ENCODE peak calls at places on chromosomes 12 and 14, in ten cellular contexts. Q is keratinocyte, I is PC-3, C is BE2C, V is left lung, L is body of pancreas, J is psoas muscle, Y is MM.1S, S is dorsolateral prefrontal cortex, P is neural progenitor cell. B is an unnamed sample. For H3K27me3, the result is how much of the 10 kb centered on the place peaks cover.

GRCh38 chr14:21534576-21534975 is 8.4 kb upstream of the SALL2 start:
- DNase-seq in Q (no peak), I (no peak), C (no peak), V (no peak), L (no peak), J (no peak), Y (no peak), S (no peak), P (peak), B (no peak)

GRCh38 chr14:21160061-21160610 is 4.3 kb upstream of the OR5AU1 start:
- DNase-seq in Q (no peak), I (no peak), C (no peak), V (no peak), L (no peak), J (no peak), Y (no peak), S (no peak), P (no peak), B (no peak)

GRCh38 chr12:86634706-86635410 is 378.7 kb upstream of the MGAT4C start:
- DNase-seq in Q (peak), I (peak), C (no peak), V (no peak), L (no peak), J (no peak), Y (no peak), S (no peak), P (no peak), B (no peak)

GRCh38 chr12:53252349-53252916 is 15.7 kb upstream of the ESPL1 start:
- DNase-seq in Q (no peak), I (peak), C (no peak), V (peak), L (peak), J (peak), Y (no peak), S (no peak), P (no peak), B (no peak)

GRCh38 chr14:64549805-64550538 is at the start of gene PPP1R36:
- DNase-seq in Q (no peak), I (no peak), C (peak), V (no peak), L (peak), J (peak), Y (no peak), S (no peak), P (peak), B (peak)

GRCh38 chr12:112524676-112525425 is 106.1 kb downstream of the PTPN11 start:
- DNase-seq in Q (no peak), I (peak), C (no peak), V (no peak), L (no peak), J (no peak), Y (peak), S (no peak), P (no peak), B (no peak)

GRCh38 chr12:52681551-52682380 is 1.6 kb upstream of the KRT1 start:
- DNase-seq in Q (no peak), I (no peak), C (no peak), V (no peak), L (no peak), J (no peak), Y (no peak), S (no peak), P (no peak), B (no peak)

GRCh38 chr12:54390668-54391551 is 6.4 kb upstream of the ZNF385A start:
- DNase-seq in Q (no peak), I (peak), C (peak), V (peak), L (peak), J (peak), Y (peak), S (peak), P (peak), B (peak)

GRCh38 chr12:45254254-45254653 is 38.4 kb downstream of the ANO6 start:
- DNase-seq in Q (no peak), I (no peak), C (no peak), V (no peak), L (no peak), J (no peak), Y (no peak), S (no peak), P (no peak), B (no peak)

GRCh38 chr14:99755068-99755405 is 38.2 kb upstream of the EML1 start:
- DNase-seq in Q (no peak), I (peak), C (no peak), V (peak), L (no peak), J (no peak), Y (no peak), S (no peak), P (no peak), B (no peak)

GRCh38 chr12:102171951-102172350 is 25.7 kb downstream of the PMCH start:
- DNase-seq in Q (no peak), I (no peak), C (no peak), V (no peak), L (no peak), J (no peak), Y (no peak), S (no peak), P (no peak), B (no peak)

GRCh38 chr14:91202234-91202974 is 42.1 kb downstream of the GPR68 start:
- DNase-seq in Q (no peak), I (peak), C (no peak), V (peak), L (peak), J (peak), Y (no peak), S (no peak), P (peak), B (no peak)

GRCh38 chr12:12724421-12725085 is 7.4 kb downstream of the CDKN1B start:
- DNase-seq in Q (no peak), I (peak), C (no peak), V (peak), L (no peak), J (no peak), Y (peak), S (peak), P (peak), B (no peak)

GRCh38 chr12:91507754-91508153 is 325.1 kb upstream of the DCN start:
- DNase-seq in Q (no peak), I (no peak), C (no peak), V (no peak), L (no peak), J (no peak), Y (no peak), S (no peak), P (no peak), B (no peak)

GRCh38 chr12:67025543-67026114 is 243.5 kb upstream of the CAND1 start:
- DNase-seq in Q (no peak), I (peak), C (peak), V (no peak), L (peak), J (no peak), Y (peak), S (no peak), P (peak), B (no peak)

GRCh38 chr14:92441751-92442477 is 71.7 kb upstream of the RIN3 start:
- DNase-seq in Q (no peak), I (no peak), C (no peak), V (no peak), L (no peak), J (no peak), Y (no peak), S (no peak), P (no peak), B (no peak)

GRCh38 chr14:67999290-67999689 is 179.7 kb downstream of the RAD51B start:
- DNase-seq in Q (no peak), I (peak), C (no peak), V (no peak), L (no peak), J (no peak), Y (no peak), S (no peak), P (no peak), B (no peak)

GRCh38 chr12:93518725-93519124 is 51.4 kb downstream of the MRPL42 start:
- DNase-seq in Q (no peak), I (peak), C (no peak), V (no peak), L (no peak), J (no peak), Y (no peak), S (no peak), P (no peak), B (no peak)

GRCh38 chr12:19410211-19410610 is 29.1 kb upstream of the AEBP2 start:
- DNase-seq in Q (no peak), I (no peak), C (peak), V (no peak), L (no peak), J (no peak), Y (no peak), S (no peak), P (no peak), B (no peak)

GRCh38 chr12:109994262-109995175 is 1.6 kb downstream of the GIT2 start:
- DNase-seq in Q (no peak), I (peak), C (no peak), V (no peak), L (no peak), J (no peak), Y (no peak), S (no peak), P (no peak), B (no peak)

GRCh38 chr12:49893753-49894752 is 9.6 kb downstream of the FAIM2 start:
- DNase-seq in Q (no peak), I (peak), C (no peak), V (no peak), L (peak), J (peak), Y (no peak), S (no peak), P (no peak), B (peak)

GRCh38 chr12:124928912-124929530 is 14.6 kb upstream of the UBC start:
- DNase-seq in Q (no peak), I (peak), C (no peak), V (peak), L (no peak), J (no peak), Y (no peak), S (no peak), P (no peak), B (no peak)

GRCh38 chr12:91119089-91119488 is 7.8 kb upstream of the LUM start:
- DNase-seq in Q (no peak), I (no peak), C (no peak), V (no peak), L (no peak), J (no peak), Y (no peak), S (no peak), P (no peak), B (no peak)

GRCh38 chr12:22105542-22105941 is 59.5 kb downstream of the CMAS start:
- DNase-seq in Q (no peak), I (no peak), C (no peak), V (no peak), L (no peak), J (no peak), Y (no peak), S (no peak), P (no peak), B (no peak)

GRCh38 chr14:87869619-87870583 is 123.1 kb downstream of the GALC start:
- DNase-seq in Q (peak), I (peak), C (no peak), V (no peak), L (no peak), J (no peak), Y (no peak), S (no peak), P (no peak), B (no peak)

DNA sequence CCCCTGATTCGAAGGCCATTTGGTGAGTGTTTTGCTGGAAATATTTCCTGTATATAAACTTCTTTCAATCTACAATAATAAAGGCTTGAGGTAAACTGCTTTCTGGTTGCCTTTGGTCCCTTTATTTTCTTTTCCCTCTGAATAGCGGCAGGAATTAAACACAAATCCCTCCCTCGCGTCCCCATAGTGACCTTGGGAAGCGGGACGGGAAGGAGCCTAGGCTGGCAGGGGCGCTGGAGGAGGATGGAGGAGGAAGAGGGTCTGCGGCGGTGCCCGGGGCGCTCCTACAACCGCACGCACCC is 2.0 kb downstream of the DIO3 start:
- DNase-seq in Q (no peak), I (no peak), C (no peak), V (no peak), L (no peak), J (no peak), Y (no peak), S (no peak), P (no peak), B (no peak)
- H3K4me3 ChIP-seq in Q (no peak), I (no peak), C (no peak), V (no peak), L (no peak), J (no peak), Y (no peak), S (no peak), P (peak), B (no peak)

GRCh38 chr12:121894633-121895032 is 6.0 kb downstream of the PSMD9 start:
- DNase-seq in Q (no peak), I (peak), C (peak), V (no peak), L (peak), J (no peak), Y (no peak), S (no peak), P (peak), B (no peak)
- TF ChIP-seq CTCF in Q (peak), I (peak), C (peak), V (no peak), L (no peak), J (peak), Y (no peak), S (no peak), P (peak), B (no peak)

GRCh38 chr12:114667669-114668150 is 16.3 kb downstream of the TBX3 start:
- DNase-seq in Q (no peak), I (no peak), C (no peak), V (no peak), L (no peak), J (no peak), Y (no peak), S (no peak), P (no peak), B (no peak)

GRCh38 chr12:114668905-114669304 is 15.1 kb downstream of the TBX3 start:
- DNase-seq in Q (no peak), I (peak), C (peak), V (no peak), L (no peak), J (no peak), Y (no peak), S (no peak), P (no peak), B (no peak)

GRCh38 chr12:114666746-114667668 is 17.0 kb downstream of the TBX3 start:
- DNase-seq in Q (no peak), I (peak), C (peak), V (no peak), L (no peak), J (no peak), Y (no peak), S (no peak), P (peak), B (no peak)

GRCh38 chr12:114669501-114670256 is 14.3 kb downstream of the TBX3 start:
- DNase-seq in Q (no peak), I (peak), C (peak), V (no peak), L (no peak), J (no peak), Y (no peak), S (no peak), P (peak), B (no peak)

DNA sequence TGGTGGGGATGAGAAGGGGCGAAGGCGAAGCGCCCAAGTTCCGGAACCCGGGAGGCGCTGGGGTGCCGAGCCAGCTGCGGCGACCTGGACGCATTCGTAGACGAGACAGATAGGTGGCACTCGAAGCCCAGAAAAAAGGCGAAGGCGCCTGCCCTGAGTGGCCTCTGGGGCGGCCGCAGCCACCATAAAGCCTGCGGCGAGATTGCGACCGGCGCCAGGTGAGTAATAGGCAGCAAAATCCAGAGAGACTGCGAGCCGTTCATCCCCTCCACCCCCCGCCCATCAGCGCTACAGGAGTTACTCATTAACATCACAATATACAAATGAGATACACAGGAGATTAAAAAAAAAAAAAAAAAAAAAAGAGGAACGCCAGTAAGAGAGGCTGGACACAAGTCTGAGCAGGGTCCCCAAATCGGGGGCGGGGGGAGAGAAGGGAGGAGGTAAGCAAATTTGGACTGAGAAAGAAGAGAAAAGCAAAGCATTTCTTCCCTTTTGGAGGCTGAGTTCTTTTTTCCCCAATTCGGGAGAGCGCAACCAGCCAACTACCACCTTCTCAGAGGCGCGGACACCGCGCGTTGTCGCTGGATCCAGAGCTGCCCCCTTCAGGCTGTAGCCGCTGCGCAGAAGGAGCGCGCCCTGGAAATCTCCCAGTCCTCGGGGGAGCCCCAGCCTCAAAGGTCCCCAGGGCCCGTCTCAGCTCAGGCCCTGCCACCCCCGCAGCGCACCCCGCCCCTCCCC is 15.7 kb downstream of the TBX3 start:
- DNase-seq in Q (peak), I (peak), C (peak), V (peak), L (peak), J (peak), Y (peak), S (peak), P (peak), B (no peak)
- H3K27me3 ChIP-seq in Q (under half), I (under half), C (under half), V (half or more), L (under half), J (under half), Y (under half), S (half or more), P (half or more), B (under half)

DNA sequence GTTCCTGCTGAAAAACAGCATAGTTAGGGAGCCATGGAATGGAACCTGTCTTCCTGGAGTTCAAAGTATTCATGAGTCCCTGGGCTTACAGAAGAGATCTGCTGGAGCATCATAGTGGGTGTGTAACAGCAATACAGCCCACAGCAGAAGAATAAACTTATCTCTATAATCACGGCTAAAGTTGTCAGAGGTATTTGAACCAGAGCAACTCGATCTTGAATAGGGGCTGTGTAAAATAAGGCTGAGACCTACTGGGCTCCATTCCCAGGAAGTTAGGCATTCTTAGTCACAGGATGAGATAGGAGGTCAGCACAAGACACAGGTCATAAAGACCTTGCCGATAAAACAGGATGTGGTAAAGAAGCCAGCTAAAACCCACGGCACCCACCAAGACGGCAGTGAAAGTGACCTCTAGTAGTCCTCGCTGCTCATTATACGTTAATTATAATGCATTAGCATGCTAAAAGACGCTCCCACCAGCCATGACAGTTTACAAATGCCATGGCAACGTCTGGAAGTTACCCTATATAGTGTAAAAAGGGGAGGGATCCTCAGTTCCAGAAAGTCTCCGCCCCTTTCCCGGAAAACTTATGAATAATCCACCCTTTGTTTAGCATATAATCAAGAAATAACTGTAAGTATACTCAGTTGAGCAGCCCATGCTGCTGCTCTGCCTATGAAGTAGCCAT is 223.4 kb downstream of the PCNX1 start:
- DNase-seq in Q (no peak), I (peak), C (no peak), V (no peak), L (no peak), J (no peak), Y (no peak), S (no peak), P (no peak), B (no peak)
- H3K4me3 ChIP-seq in Q (no peak), I (peak), C (no peak), V (no peak), L (no peak), J (no peak), Y (no peak), S (no peak), P (no peak), B (no peak)

GRCh38 chr12:1662761-1663439 is 28.0 kb upstream of the ADIPOR2 start:
- DNase-seq in Q (peak), I (no peak), C (no peak), V (peak), L (peak), J (no peak), Y (peak), S (no peak), P (peak), B (peak)

GRCh38 chr12:1665366-1665765 is 25.5 kb upstream of the ADIPOR2 start:
- DNase-seq in Q (no peak), I (no peak), C (no peak), V (no peak), L (no peak), J (no peak), Y (no peak), S (no peak), P (no peak), B (no peak)

GRCh38 chr12:1663440-1664132 is 27.3 kb upstream of the ADIPOR2 start:
- DNase-seq in Q (no peak), I (no peak), C (no peak), V (no peak), L (no peak), J (no peak), Y (no peak), S (no peak), P (no peak), B (no peak)

GRCh38 chr12:1660304-1661187 is 30.3 kb upstream of the ADIPOR2 start:
- DNase-seq in Q (peak), I (no peak), C (no peak), V (peak), L (peak), J (peak), Y (peak), S (no peak), P (no peak), B (no peak)

DNA sequence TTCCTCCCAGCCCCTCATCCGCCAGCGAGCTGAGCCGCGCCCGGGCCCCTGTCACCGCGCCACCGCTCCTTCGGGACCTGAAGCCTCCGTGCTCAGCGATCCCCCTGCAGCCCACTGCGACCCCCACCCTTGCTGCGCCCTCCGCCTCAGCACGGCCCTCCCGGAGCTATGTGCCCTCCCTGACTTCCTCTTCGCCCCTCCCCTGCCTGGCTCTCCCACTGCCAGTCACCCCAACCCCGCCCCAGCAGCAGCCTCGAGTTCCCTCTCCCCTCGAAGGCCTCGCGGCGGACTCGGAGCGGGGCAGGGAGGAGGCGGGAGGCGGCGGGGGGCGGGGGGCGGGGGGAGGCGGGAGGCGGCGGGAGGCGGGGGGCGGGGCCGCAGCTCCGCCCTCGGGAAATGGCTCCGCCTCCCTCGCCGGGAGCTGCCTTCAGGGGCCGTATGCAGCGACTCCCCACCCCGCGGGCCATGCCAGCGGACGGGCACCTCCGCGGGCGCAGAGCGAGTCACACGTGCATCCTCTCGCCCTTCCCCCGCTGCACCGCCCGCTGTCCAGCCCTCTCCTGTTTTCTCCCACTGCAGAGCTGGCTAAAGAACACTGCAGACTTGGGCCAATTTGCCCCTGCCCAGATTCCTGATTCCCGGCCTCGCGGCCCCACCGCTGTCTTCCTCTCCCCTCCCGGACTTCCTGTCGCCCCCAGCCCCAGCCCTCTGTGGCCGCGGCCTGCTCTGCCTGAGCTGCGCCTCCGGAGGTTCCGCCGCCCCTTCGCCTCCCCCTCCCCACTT is 29.1 kb upstream of the ADIPOR2 start:
- DNase-seq in Q (peak), I (peak), C (peak), V (peak), L (peak), J (peak), Y (peak), S (peak), P (peak), B (peak)
- TF ChIP-seq CTCF in Q (no peak), I (no peak), C (no peak), V (no peak), L (no peak), J (no peak), Y (no peak), S (peak), P (no peak), B (no peak)

B was measured in GM06990.